ENCODE peak calls at places on chromosomes 13 and 19, in eight cellular contexts. P is fibroblast of mammary gland; K is neural progenitor cell; S is fibroblast of lung; V is mammary epithelial cell; Z is CD8-positive, alpha-beta T cell; A is heart left ventricle; J is AG04450. R is an unnamed sample.

GRCh38 chr13:93690139-93690538 is 463.5 kb downstream of the GPC6 start:
- DNase-seq in J (no peak), V (no peak), K (peak), S (no peak), A (no peak), P (peak), Z (no peak), R (peak)

GRCh38 chr19:31701146-31701545 is 351.9 kb upstream of the TSHZ3 start:
- DNase-seq in A (no peak), P (no peak), S (no peak), Z (no peak), J (no peak), V (no peak), K (no peak), R (no peak)

GRCh38 chr19:35510626-35510964 is 2.9 kb downstream of the DMKN start:
- DNase-seq in V (no peak), J (no peak), Z (no peak), P (no peak), S (no peak), A (no peak), K (no peak), R (no peak)

GRCh38 chr19:47790398-47790814 is 11.9 kb downstream of the SELENOW start:
- DNase-seq in Z (peak), J (no peak), A (peak), S (peak), P (peak), K (peak), V (peak), R (peak)

GRCh38 chr19:53195265-53195879 is 2.2 kb upstream of the ZNF665 start:
- DNase-seq in J (peak), A (peak), V (peak), S (peak), P (peak), K (peak), Z (peak), R (peak)

GRCh38 chr19:50300814-50301606 is 28.2 kb downstream of the KCNC3 start:
- DNase-seq in A (no peak), K (no peak), V (peak), P (peak), S (peak), Z (no peak), J (peak), R (peak)

GRCh38 chr13:28707629-28708427 is 10.9 kb downstream of the SLC46A3 start:
- DNase-seq in K (no peak), S (peak), V (peak), P (peak), Z (no peak), A (no peak), J (peak), R (peak)

GRCh38 chr13:62123409-62123808 is 707.8 kb upstream of the PCDH20 start:
- DNase-seq in K (no peak), A (no peak), Z (no peak), V (no peak), P (no peak), J (no peak), S (no peak), R (no peak)

GRCh38 chr13:34207872-34208271 is 389.9 kb downstream of the RFC3 start:
- DNase-seq in Z (no peak), V (no peak), J (no peak), K (no peak), P (peak), S (no peak), A (no peak), R (no peak)

GRCh38 chr19:30046522-30046921 is 104.5 kb downstream of the URI1 start:
- DNase-seq in Z (no peak), S (peak), J (no peak), A (no peak), K (peak), V (no peak), P (peak), R (no peak)

GRCh38 chr19:32289566-32290210 is 55.7 kb upstream of the ZNF507 start:
- DNase-seq in P (no peak), Z (no peak), A (no peak), V (no peak), S (no peak), K (no peak), J (no peak), R (no peak)

GRCh38 chr19:4052114-4052992 is 14.3 kb downstream of the ZBTB7A start:
- DNase-seq in P (peak), K (no peak), V (peak), S (peak), A (peak), J (no peak), Z (no peak), R (peak)

GRCh38 chr19:47765522-47766358 is 12.8 kb upstream of the SELENOW start:
- DNase-seq in P (peak), A (peak), K (peak), Z (peak), S (peak), J (no peak), V (peak), R (peak)

GRCh38 chr19:29696045-29696682 is 18.9 kb downstream of the C19orf12 start:
- DNase-seq in V (no peak), P (no peak), J (no peak), A (no peak), K (no peak), Z (no peak), S (no peak), R (no peak)

GRCh38 chr13:112748947-112749346 is 59.1 kb downstream of the ATP11A start:
- DNase-seq in K (no peak), Z (no peak), P (peak), V (no peak), A (no peak), S (peak), J (no peak), R (peak)

GRCh38 chr19:28284389-28284788 is 928.6 kb downstream of the UQCRFS1 start:
- DNase-seq in K (no peak), S (no peak), A (no peak), P (no peak), V (no peak), Z (no peak), J (no peak), R (no peak)
- TF ChIP-seq CTCF in K (no peak), S (no peak), A (no peak), P (no peak), V (no peak), Z (no peak), J (no peak), R (no peak)

GRCh38 chr19:12695090-12695489 is 1.3 kb downstream of the FBXW9 start:
- DNase-seq in Z (no peak), V (no peak), A (no peak), P (no peak), S (no peak), J (no peak), K (no peak), R (no peak)
- H3K4me3 ChIP-seq in Z (no peak), V (no peak), A (no peak), P (no peak), S (peak), J (no peak), K (no peak), R (peak)

DNA sequence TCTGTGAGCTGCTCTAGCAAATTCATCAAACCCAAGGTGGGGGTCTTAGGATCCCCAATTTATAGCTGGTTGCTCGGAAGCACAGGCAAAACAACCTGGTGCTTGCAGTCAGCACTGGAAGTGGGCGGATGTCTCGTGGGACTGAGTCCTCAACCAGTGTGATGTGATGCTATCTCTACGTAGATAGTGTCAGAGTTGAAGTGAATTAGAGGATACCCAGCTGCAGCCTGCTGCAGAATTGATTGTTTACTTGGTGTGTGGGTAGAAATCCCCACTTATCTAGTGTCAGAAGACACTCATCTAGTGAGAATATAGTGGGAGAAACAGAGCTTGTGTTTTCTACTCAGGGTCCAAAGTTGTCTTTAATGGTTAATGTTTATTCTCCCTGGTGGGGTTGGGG is 63.3 kb downstream of the CBY2 start:
- DNase-seq in Z (no peak), V (no peak), J (no peak), P (no peak), K (no peak), A (no peak), S (no peak), R (no peak)
- TF ChIP-seq CTCF in Z (no peak), V (no peak), J (no peak), P (no peak), K (no peak), A (no peak), S (no peak), R (no peak)

DNA sequence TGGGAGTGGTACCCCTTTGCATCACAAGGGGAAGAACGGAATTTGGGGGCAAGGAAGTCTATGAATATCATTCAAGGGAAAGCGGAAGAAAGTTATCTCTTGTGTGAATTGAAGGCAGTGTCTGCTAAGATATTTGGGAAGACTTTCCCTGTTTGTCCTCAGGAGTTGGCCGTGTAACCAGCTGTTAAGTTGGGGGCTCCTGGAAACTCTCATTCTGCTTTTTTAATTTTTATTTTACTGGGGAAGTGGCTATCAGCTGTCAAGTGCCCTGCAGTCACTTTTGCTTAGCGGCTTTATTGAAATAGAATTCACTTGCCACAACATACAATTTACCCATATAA is 2.9 kb downstream of the UPF1 start:
- DNase-seq in Z (no peak), K (no peak), S (no peak), J (no peak), P (no peak), A (no peak), V (no peak), R (no peak)
- H3K4me3 ChIP-seq in Z (no peak), K (peak), S (peak), J (peak), P (peak), A (no peak), V (peak), R (peak)

GRCh38 chr19:6753178-6754031 is 13.8 kb downstream of the SH2D3A start:
- DNase-seq in V (no peak), A (peak), K (peak), P (peak), J (no peak), S (peak), Z (peak), R (peak)
- TF ChIP-seq CTCF in V (no peak), A (peak), K (peak), P (peak), J (no peak), S (no peak), Z (peak), R (peak)

GRCh38 chr19:7986321-7987083 is 18.9 kb downstream of the ELAVL1 start:
- DNase-seq in J (peak), S (peak), P (peak), K (no peak), A (no peak), Z (no peak), V (peak), R (peak)
- H3K4me3 ChIP-seq in J (no peak), S (peak), P (no peak), K (no peak), A (no peak), Z (no peak), V (no peak), R (no peak)

R was measured in epithelial cell of esophagus.